ENCODE peak calls at places on chromosomes 6 and 20, in seven cellular contexts. U is Karpas-422; N is GM23248; V is CD8-positive, alpha-beta memory T cell; A is spleen; P is left ventricle myocardium inferior; E is HCT116. D is an unnamed sample. For H3K9me3 and H3K4me1, the result is how much of the 10 kb centered on the place peaks cover.

GRCh38 chr6:149217466-149217888 is 100.0 kb upstream of the TAB2 start:
- DNase-seq in U (peak), N (no peak), V (no peak), A (no peak), P (no peak), E (peak), D (no peak)

GRCh38 chr6:108020438-108021116 is 54.0 kb downstream of the OSTM1 start:
- DNase-seq in U (no peak), N (no peak), V (no peak), A (no peak), P (no peak), E (no peak), D (no peak)

GRCh38 chr6:113221850-113222249 is 635.3 kb upstream of the MARCKS start:
- DNase-seq in U (no peak), N (no peak), V (no peak), A (no peak), P (no peak), E (no peak), D (no peak)

GRCh38 chr20:51420111-51420510 is 122.4 kb downstream of the NFATC2 start:
- DNase-seq in U (no peak), N (peak), V (no peak), A (no peak), P (no peak), E (no peak), D (no peak)

GRCh38 chr6:149876241-149876933 is 12.2 kb upstream of the LRP11 start:
- DNase-seq in U (peak), N (peak), V (no peak), A (no peak), P (no peak), E (no peak), D (no peak)

GRCh38 chr6:56913276-56914138 is 41.4 kb upstream of the BEND6 start:
- DNase-seq in U (no peak), N (no peak), V (no peak), A (no peak), P (no peak), E (no peak), D (no peak)

GRCh38 chr6:2899596-2899995 is 3.5 kb downstream of the SERPINB9 start:
- DNase-seq in U (no peak), N (no peak), V (no peak), A (no peak), P (no peak), E (no peak), D (no peak)

GRCh38 chr6:109344226-109344625 is 38.0 kb downstream of the CD164 start:
- DNase-seq in U (no peak), N (no peak), V (no peak), A (no peak), P (no peak), E (no peak), D (no peak)

GRCh38 chr20:34332262-34332920 is 29.2 kb upstream of the AHCY start:
- DNase-seq in U (no peak), N (no peak), V (no peak), A (no peak), P (no peak), E (no peak), D (no peak)

GRCh38 chr20:24838551-24839530 is 110.2 kb upstream of the CST7 start:
- DNase-seq in U (no peak), N (peak), V (no peak), A (no peak), P (no peak), E (no peak), D (no peak)

GRCh38 chr6:15171026-15171425 is 74.8 kb upstream of the JARID2 start:
- DNase-seq in U (no peak), N (no peak), V (no peak), A (no peak), P (no peak), E (no peak), D (peak)

GRCh38 chr6:127832381-127832780 is 68.5 kb downstream of the THEMIS start:
- DNase-seq in U (no peak), N (peak), V (no peak), A (no peak), P (no peak), E (no peak), D (no peak)

GRCh38 chr6:110214338-110214737 is 34.1 kb downstream of the CDC40 start:
- DNase-seq in U (no peak), N (no peak), V (no peak), A (no peak), P (no peak), E (no peak), D (no peak)

GRCh38 chr6:158143700-158144099 is 24.4 kb downstream of the SERAC1 start:
- DNase-seq in U (peak), N (peak), V (no peak), A (no peak), P (no peak), E (no peak), D (no peak)

GRCh38 chr20:44542902-44543301 is 21.0 kb upstream of the SERINC3 start:
- DNase-seq in U (no peak), N (no peak), V (no peak), A (no peak), P (no peak), E (no peak), D (no peak)

GRCh38 chr20:49237531-49237930 is 18.3 kb downstream of the DDX27 start:
- DNase-seq in U (no peak), N (no peak), V (no peak), A (no peak), P (no peak), E (no peak), D (no peak)

GRCh38 chr20:57960803-57961575 is 251.2 kb upstream of the PMEPA1 start:
- DNase-seq in U (no peak), N (no peak), V (no peak), A (no peak), P (no peak), E (no peak), D (no peak)

GRCh38 chr6:89643411-89643810 is 4.9 kb upstream of the LYRM2 start:
- DNase-seq in U (no peak), N (no peak), V (no peak), A (no peak), P (no peak), E (no peak), D (peak)

GRCh38 chr20:62644044-62644795 is 1.9 kb downstream of the SLCO4A1 start:
- DNase-seq in U (no peak), N (no peak), V (no peak), A (peak), P (no peak), E (no peak), D (no peak)

GRCh38 chr6:122995930-122996796 is at the start of gene CLVS2:
- DNase-seq in U (no peak), N (peak), V (no peak), A (peak), P (no peak), E (no peak), D (peak)

GRCh38 chr20:10323729-10324128 is 105.1 kb downstream of the SNAP25 start:
- DNase-seq in U (no peak), N (no peak), V (no peak), A (no peak), P (no peak), E (no peak), D (no peak)

GRCh38 chr6:40328376-40328987 is 258.7 kb downstream of the LRFN2 start:
- DNase-seq in U (peak), N (peak), V (no peak), A (no peak), P (no peak), E (peak), D (no peak)

GRCh38 chr6:163405412-163406309 is 8.9 kb upstream of the QKI start:
- DNase-seq in U (no peak), N (peak), V (peak), A (peak), P (peak), E (no peak), D (no peak)

GRCh38 chr6:55925292-55925691 is 49.9 kb upstream of the BMP5 start:
- DNase-seq in U (no peak), N (peak), V (no peak), A (no peak), P (no peak), E (peak), D (no peak)

GRCh38 chr6:14210077-14210476 is 92.5 kb downstream of the CD83 start:
- DNase-seq in U (no peak), N (no peak), V (no peak), A (no peak), P (no peak), E (no peak), D (no peak)

DNA sequence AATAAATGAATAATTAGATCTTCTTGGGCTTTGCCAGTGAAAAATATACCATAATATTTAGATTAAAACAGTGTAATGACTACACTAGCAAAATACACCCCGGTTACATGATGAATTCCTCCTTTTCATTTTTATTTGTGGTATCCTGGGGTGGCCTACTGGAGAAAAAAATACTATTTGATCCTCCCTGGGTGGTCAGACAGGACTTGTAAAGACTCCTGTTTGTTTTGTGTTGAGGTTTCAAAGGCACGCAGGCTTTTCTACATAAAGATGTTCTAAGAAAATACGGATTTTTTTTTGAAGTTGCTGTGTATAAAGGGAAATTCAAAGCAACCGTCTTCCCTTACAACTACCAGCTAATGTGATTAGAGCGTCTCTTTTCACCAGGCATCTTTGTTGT is 187.1 kb downstream of the SOX4 start:
- DNase-seq in U (no peak), N (no peak), V (no peak), A (no peak), P (no peak), E (no peak), D (no peak)
- H3K9me3 ChIP-seq in U (under half), N (under half), V (under half), A (under half), P (under half), E (under half), D (under half)

GRCh38 chr6:53484409-53485280 is 60.3 kb downstream of the GCLC start:
- DNase-seq in U (peak), N (peak), V (peak), A (no peak), P (no peak), E (peak), D (peak)

GRCh38 chr6:53486679-53487078 is 58.2 kb downstream of the GCLC start:
- DNase-seq in U (no peak), N (no peak), V (no peak), A (no peak), P (no peak), E (no peak), D (no peak)

GRCh38 chr6:53487080-53487479 is 57.8 kb downstream of the GCLC start:
- DNase-seq in U (peak), N (no peak), V (no peak), A (no peak), P (no peak), E (no peak), D (no peak)

GRCh38 chr6:53481328-53481727 is 63.6 kb downstream of the GCLC start:
- DNase-seq in U (no peak), N (no peak), V (no peak), A (no peak), P (no peak), E (no peak), D (no peak)

GRCh38 chr6:53483423-53484353 is 61.2 kb downstream of the GCLC start:
- DNase-seq in U (peak), N (peak), V (no peak), A (peak), P (peak), E (no peak), D (no peak)
- H3K4me1 ChIP-seq in U (under half), N (under half), V (under half), A (under half), P (under half), E (under half), D (under half)

DNA sequence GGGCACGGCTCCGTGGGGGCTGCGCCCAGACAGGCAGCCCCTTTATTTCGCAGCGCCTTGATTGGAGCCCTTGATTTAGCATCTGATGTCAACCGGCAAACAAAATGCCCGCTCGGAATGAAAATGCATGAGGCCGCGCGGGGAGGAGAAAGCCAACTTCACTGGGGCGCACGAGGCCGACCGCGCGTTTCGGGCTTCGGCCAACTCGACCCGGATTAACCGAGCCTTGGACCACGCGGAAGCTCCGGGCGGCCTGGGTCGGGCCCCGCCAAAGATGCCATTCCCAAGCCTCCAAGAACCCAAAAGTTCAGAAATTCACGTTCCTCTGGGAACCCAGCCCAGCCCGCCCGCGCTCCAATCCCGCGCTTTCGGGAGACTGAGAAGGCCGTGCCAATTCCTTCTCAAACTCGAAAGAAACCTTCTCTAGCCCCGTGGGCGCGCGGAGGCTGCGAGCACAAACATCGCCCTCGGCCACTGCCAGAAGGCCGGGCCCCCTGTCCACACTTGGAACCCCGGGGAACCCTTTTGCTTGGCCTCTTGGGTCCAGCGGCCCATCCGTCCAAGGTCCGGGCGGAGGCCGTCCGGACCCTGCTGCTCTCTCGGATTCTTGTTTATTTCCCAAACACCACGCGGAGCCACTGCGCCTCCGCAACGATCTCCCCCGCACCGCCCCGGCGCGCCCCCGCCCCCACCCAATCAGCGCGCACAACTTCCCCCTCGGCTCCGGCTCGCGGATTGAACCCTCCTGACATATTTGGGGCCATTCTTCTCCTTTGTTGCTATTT is 816 bp upstream of the INSM1 start:
- DNase-seq in U (no peak), N (peak), V (no peak), A (no peak), P (no peak), E (no peak), D (peak)
- H3K4me3 ChIP-seq in U (no peak), N (no peak), V (no peak), A (peak), P (peak), E (no peak), D (peak)

DNA sequence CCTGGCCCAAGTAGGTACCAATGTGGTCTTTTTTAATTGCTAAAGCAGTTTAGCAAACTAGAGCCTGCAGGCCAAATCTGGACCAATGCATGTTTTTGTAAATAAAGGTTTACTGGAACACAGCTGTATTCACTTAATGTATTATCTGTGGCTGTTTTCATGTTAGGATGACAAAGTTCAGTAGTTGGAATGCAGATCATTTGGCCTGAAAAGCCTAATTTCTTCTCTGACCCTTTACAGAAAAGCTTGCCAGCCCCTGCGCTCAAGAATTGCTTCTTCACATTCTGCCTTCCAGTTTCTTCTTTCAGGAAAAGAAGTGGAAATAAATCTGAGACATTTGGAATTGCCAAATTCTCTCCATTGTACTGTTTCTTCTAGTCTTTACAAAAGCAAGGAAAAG is 90.0 kb upstream of the MC3R start:
- DNase-seq in U (no peak), N (no peak), V (no peak), A (no peak), P (no peak), E (no peak), D (no peak)
- H3K9me3 ChIP-seq in U (under half), N (under half), V (under half), A (under half), P (under half), E (under half), D (under half)

DNA sequence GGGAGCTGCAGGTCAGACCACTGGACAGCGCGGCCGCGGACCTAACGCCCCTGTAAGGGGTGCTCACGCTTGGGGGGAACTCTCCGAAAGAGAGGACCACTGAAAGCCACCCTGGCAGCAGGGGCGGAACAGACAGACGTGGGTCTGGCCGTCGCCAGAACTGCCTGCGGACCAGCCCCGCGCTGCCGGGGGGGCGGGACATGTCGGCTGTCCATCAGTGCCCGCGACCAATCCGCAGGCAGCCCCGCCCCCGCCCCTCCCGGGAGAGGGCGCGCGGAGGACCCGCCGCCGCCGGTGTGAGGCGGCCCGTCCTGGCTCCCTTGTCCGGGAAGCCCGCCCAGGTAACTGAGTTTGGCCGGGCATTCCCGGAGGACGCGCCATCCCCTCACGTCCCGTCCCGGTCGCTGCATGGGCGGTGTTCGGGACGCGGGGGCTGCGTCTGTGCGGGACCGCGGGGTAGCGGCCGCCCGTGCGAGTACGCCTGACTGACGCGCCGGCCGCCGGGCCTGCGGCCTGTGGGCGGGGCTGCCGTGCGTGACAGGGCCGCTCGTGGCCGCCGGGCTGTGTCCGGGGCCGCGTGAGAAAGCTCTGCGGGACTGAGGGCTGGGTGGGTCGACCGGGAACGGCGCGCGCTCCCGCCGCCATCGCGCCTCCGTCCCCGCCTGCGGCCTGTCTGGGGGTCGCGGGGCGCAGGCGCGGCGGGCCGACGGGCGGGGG is 490 bp upstream of the PLCG1 start:
- DNase-seq in U (peak), N (peak), V (peak), A (peak), P (peak), E (peak), D (peak)
- H3K4me1 ChIP-seq in U (half or more), N (under half), V (half or more), A (half or more), P (half or more), E (under half), D (under half)

GRCh38 chr20:22403860-22404608 is 180.3 kb downstream of the FOXA2 start:
- DNase-seq in U (no peak), N (peak), V (no peak), A (no peak), P (no peak), E (no peak), D (peak)

GRCh38 chr20:22402550-22402949 is 181.8 kb downstream of the FOXA2 start:
- DNase-seq in U (no peak), N (no peak), V (no peak), A (no peak), P (no peak), E (no peak), D (no peak)

GRCh38 chr20:22400440-22400839 is 183.9 kb downstream of the FOXA2 start:
- DNase-seq in U (no peak), N (no peak), V (no peak), A (no peak), P (no peak), E (no peak), D (no peak)

GRCh38 chr20:22404609-22405170 is 179.7 kb downstream of the FOXA2 start:
- DNase-seq in U (no peak), N (peak), V (no peak), A (no peak), P (no peak), E (no peak), D (no peak)

DNA sequence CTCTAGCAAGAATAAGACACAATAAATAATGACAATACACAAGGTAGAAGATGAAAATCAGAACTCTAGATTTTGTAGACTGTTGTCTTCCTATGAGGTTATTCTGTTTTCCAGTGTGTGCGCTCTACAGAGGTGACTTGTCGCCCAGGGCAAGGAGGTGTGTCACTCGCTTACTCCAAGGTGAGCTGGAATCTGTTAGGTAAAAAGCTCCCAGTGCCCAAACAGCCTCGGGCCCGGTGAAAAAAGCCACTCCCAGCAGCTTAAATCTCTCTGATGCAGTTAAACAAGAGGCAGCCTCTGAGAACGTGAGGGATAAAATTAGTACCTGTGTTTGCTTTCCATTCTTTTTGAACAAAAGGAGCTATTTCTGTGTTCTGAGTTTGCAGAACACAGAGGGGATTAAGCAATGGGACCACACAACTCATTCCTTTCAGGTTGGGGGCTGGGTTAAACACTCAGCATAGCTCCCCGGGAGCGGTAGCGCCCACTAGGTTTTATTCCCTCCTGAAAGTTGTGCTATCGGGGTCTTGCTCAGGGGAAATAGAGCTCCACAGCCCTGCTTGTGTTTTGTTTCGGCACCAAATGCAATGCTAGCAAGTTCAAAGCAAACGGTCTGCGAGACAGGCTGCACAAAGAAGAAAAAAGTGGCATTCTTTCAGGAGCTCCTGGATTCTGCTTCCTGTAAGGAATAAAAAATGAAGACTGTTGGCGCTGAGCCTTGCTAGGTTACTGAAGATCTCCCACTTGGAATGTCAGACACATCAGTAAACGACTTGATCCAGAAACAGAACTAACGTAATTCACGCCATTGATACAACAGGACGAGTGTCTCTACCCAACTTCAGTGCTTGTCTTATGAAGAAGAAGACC is 181.1 kb downstream of the FOXA2 start:
- DNase-seq in U (no peak), N (peak), V (no peak), A (no peak), P (no peak), E (no peak), D (peak)
- H3K4me3 ChIP-seq in U (no peak), N (peak), V (no peak), A (peak), P (peak), E (no peak), D (no peak)

GRCh38 chr20:31239139-31239538 is 18.3 kb upstream of the DEFB115 start:
- DNase-seq in U (no peak), N (no peak), V (no peak), A (no peak), P (no peak), E (no peak), D (no peak)
- H3K9me3 ChIP-seq in U (half or more), N (under half), V (under half), A (half or more), P (half or more), E (half or more), D (under half)

GRCh38 chr6:33082702-33083101 is 6.9 kb downstream of the HLA-DPB1 start:
- DNase-seq in U (peak), N (peak), V (no peak), A (no peak), P (peak), E (peak), D (no peak)
- H3K4me1 ChIP-seq in U (under half), N (under half), V (under half), A (half or more), P (under half), E (under half), D (under half)

D was measured in neuronal stem cell.